ENCODE peak calls at places on chromosomes 12 and 14, in six cellular contexts. J, S, V, N, C and H are unnamed samples.

GRCh38 chr14:65251213-65251612 is 148.9 kb upstream of the MAX start:
- DNase-seq in J (no peak), S (no peak), V (no peak), N (no peak), C (no peak), H (no peak)

GRCh38 chr12:46332260-46332659 is 40.3 kb downstream of the SLC38A2 start:
- DNase-seq in J (peak; percentile 11), S (no peak), V (no peak), N (no peak), C (no peak), H (no peak)

GRCh38 chr14:98167702-98168101 is 1104.3 kb downstream of the BCL11B start:
- DNase-seq in J (no peak), S (no peak), V (no peak), N (no peak), C (no peak), H (no peak)

GRCh38 chr14:68526420-68527105 is 266.3 kb downstream of the ZFP36L1 start:
- DNase-seq in J (no peak), S (no peak), V (no peak), N (peak; percentile 92), C (peak; percentile 38), H (no peak)

GRCh38 chr12:128165387-128165786 is 101.6 kb upstream of the TMEM132C start:
- DNase-seq in J (no peak), S (no peak), V (no peak), N (no peak), C (no peak), H (no peak)

GRCh38 chr14:35028435-35028834 is 17.6 kb upstream of the FAM177A1 start:
- DNase-seq in J (no peak), S (no peak), V (no peak), N (no peak), C (no peak), H (no peak)

GRCh38 chr12:56616244-56616643 is 13.9 kb downstream of the BAZ2A start:
- DNase-seq in J (no peak), S (no peak), V (no peak), N (no peak), C (no peak), H (no peak)

GRCh38 chr12:1826867-1827705 is 6.7 kb downstream of the LRTM2 start:
- DNase-seq in J (no peak), S (no peak), V (no peak), N (no peak), C (no peak), H (no peak)

GRCh38 chr12:80713419-80713818 is 3.3 kb upstream of the MYF5 start:
- DNase-seq in J (no peak), S (no peak), V (no peak), N (no peak), C (no peak), H (no peak)

GRCh38 chr12:80712866-80713265 is 3.8 kb upstream of the MYF5 start:
- DNase-seq in J (no peak), S (no peak), V (no peak), N (no peak), C (no peak), H (no peak)

GRCh38 chr12:80715850-80716249 is 862 bp upstream of the MYF5 start:
- DNase-seq in J (no peak), S (no peak), V (no peak), N (no peak), C (no peak), H (no peak)

GRCh38 chr12:80714846-80715245 is 1.9 kb upstream of the MYF5 start:
- DNase-seq in J (no peak), S (peak; percentile 23), V (no peak), N (no peak), C (no peak), H (no peak)

DNA sequence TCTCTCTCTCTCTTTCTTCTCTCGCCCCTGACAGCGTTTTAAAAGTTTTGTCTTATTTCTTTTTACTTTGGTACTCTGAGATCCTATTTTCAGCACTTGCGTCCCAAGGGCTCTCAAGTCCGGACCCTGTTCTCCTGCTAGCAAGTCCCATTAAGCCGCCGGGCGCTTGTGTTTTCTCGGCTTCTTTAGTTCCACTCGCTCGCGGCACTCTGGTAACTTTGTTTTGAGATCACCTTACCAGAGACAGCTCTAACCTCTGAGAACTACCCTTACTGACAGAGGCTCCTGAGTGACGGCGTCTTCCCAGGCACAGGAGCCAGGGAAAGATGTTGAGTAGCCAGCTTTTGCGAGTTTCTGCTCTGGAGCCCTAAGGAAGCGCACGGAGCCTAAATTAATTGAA is 2.7 kb upstream of the MYF5 start:
- DNase-seq in J (peak; percentile 22), S (peak; percentile 77), V (no peak), N (no peak), C (no peak), H (no peak)
- H3K4me3 ChIP-seq in J (peak overlapping the region; percentile 23), S (no peak overlapping the region), V (no peak overlapping the region), N (peak overlapping the region; percentile 10), C (peak overlapping the region; percentile 51), H (no peak overlapping the region)

DNA sequence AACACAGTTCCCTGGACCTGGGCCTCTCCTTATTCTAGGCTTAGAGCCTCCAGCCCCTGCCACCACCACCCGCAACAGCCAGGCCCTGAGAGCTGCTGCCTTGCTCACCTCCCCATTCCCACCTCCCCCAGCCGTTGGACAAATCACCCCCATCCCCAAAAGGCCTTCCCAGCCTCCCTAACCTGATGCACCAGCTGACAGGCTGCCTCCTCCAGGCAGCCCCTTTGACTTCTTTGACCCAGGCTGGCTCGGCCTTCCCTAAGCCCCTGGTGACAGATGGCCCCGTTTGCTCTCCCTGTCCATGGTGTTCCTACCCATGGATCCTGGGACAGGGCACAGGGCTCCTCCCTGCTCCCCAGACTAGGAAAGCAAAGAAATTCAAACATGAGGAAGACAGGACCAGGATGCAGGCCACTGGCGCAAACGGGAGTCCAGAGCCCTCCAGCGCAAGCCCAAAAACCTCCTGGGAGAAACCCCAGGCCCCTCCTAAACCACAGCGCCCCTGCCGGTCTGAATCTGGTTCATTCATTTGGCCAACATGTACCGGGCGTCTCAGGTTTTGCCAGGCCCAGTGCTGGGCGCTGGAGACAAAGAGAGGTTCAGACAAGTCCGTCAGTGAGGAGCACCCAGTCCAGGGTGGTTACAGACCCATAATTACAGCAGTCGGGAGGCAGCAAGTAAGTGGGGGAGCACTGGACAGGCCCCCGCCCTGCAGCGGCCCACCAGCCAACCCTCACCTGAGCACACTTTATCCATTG is 2.4 kb downstream of the AKT1 start:
- DNase-seq in J (no peak), S (no peak), V (no peak), N (no peak), C (no peak), H (no peak)
- H3K4me3 ChIP-seq in J (no peak overlapping the region), S (no peak overlapping the region), V (no peak overlapping the region), N (peak overlapping the region; percentile 68), C (peak overlapping the region; percentile 90), H (no peak overlapping the region)

DNA sequence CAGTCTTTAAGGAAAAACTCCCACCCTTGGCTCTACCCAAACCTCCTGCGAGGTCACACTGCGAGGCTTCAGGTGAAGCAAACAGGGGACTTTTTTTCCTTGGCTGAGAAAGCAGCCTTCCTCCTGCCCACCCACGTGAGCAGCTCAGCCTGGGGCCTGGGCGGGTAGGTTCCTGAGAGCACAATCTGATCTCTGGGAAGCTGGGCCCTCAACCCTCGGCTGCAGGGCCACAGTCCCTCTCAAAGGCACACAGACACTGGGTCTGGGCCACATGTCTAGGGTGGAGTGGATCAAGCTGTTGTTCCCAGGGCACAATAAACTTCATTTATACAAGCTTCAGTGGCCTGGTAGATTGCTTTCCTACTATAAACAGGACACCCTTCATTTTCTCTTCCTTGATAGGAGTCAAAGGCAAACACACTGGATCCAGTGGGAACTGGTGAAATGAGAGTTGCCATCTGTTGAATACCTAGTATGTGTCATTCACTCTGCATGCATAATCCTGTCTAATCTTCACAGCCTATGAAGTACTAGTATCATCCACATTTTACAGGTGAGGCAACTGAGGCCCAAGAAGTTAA is 41.3 kb upstream of the PNMA1 start:
- DNase-seq in J (peak; percentile 12), S (no peak), V (no peak), N (no peak), C (no peak), H (no peak)
- H3K4me3 ChIP-seq in J (no peak overlapping the region), S (no peak overlapping the region), V (no peak overlapping the region), N (no peak overlapping the region), C (peak overlapping the region; percentile 57), H (peak overlapping the region; percentile 91)

GRCh38 chr12:53096761-53097160 is 706 bp upstream of the IGFBP6 start:
- DNase-seq in J (no peak), S (no peak), V (no peak), N (peak; percentile 67), C (no peak), H (no peak)
- H3K4me3 ChIP-seq in J (peak overlapping the region; percentile 54), S (peak overlapping the region; percentile 52), V (no peak overlapping the region), N (peak overlapping the region; percentile 80), C (peak overlapping the region; percentile 92), H (no peak overlapping the region)

DNA sequence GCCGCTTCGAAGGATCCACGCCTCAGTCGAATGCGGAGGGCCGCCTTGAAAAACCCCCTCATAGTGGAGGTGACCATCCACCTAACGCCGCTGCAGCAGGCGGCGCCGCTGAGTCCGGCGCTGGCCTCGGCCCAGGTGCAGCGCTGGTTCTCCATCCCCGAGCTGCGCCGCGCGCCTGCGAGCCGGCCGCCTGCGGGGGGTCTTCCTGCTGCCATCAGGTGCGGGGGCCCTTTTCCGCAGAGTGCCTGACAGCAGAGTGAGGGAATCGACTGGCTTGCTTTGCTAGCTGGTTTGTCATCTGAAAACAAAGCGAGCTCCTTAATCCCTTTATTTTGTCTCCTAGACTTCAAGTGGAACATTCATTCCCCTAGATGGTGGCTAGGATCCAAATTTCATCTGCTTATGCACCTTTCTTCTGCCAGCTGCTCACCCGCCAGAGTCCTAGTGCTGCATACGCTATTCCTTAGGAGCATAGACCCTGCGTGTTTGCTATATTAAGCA is 10.4 kb upstream of the DNAL1 start:
- DNase-seq in J (no peak), S (peak; percentile 84), V (no peak), N (no peak), C (no peak), H (no peak)
- H3K4me3 ChIP-seq in J (no peak overlapping the region), S (no peak overlapping the region), V (no peak overlapping the region), N (peak overlapping the region; percentile 78), C (peak overlapping the region; percentile 90), H (peak overlapping the region; percentile 52)

GRCh38 chr12:116156614-116157013 is 120.9 kb downstream of the MED13L start:
- DNase-seq in J (no peak), S (no peak), V (no peak), N (no peak), C (no peak), H (no peak)
- H3K4me3 ChIP-seq in J (no peak overlapping the region), S (no peak overlapping the region), V (no peak overlapping the region), N (no peak overlapping the region), C (no peak overlapping the region), H (no peak overlapping the region)

GRCh38 chr14:104561661-104562495 is 17.7 kb upstream of the C14orf180 start:
- DNase-seq in J (no peak), S (no peak), V (no peak), N (no peak), C (no peak), H (no peak)

GRCh38 chr14:104563742-104564615 is 15.6 kb upstream of the C14orf180 start:
- DNase-seq in J (peak; percentile 69), S (peak; percentile 88), V (peak; percentile 60), N (no peak), C (no peak), H (no peak)

GRCh38 chr14:104562606-104563005 is 17.0 kb upstream of the C14orf180 start:
- DNase-seq in J (no peak), S (no peak), V (no peak), N (no peak), C (no peak), H (no peak)

GRCh38 chr14:104564744-104565679 is 14.6 kb upstream of the C14orf180 start:
- DNase-seq in J (no peak), S (no peak), V (no peak), N (no peak), C (no peak), H (no peak)

GRCh38 chr14:104563191-104563741 is 16.3 kb upstream of the C14orf180 start:
- DNase-seq in J (no peak), S (no peak), V (no peak), N (no peak), C (no peak), H (no peak)
- H3K4me3 ChIP-seq in J (no peak overlapping the region), S (no peak overlapping the region), V (no peak overlapping the region), N (no peak overlapping the region), C (no peak overlapping the region), H (no peak overlapping the region)